ENCODE peak calls at places on chromosomes 3 and 15, in five cellular contexts. O is neuronal stem cell, C is mesenchymal stem cell, J is H1, R is trophoblast cell. Q is an unnamed sample.

GRCh38 chr15:96331942-96332853 is 1.7 kb downstream of the NR2F2 start:
- DNase-seq in O (peak; percentile 11), C (peak; percentile 64), J (no peak), R (peak; percentile 59), Q (peak; percentile 74)

GRCh38 chr3:58769065-58769464 is 102.5 kb upstream of the FAM3D start:
- DNase-seq in O (no peak), C (no peak), J (no peak), R (no peak), Q (no peak)

GRCh38 chr15:77044228-77045042 is 26.5 kb downstream of the TSPAN3 start:
- DNase-seq in O (no peak), C (no peak), J (no peak), R (no peak), Q (no peak)

GRCh38 chr3:175163686-175164085 is 304.6 kb downstream of the NAALADL2 start:
- DNase-seq in O (no peak), C (no peak), J (no peak), R (no peak), Q (no peak)

GRCh38 chr15:31482122-31482922 is 155.7 kb downstream of the KLF13 start:
- DNase-seq in O (no peak), C (no peak), J (no peak), R (no peak), Q (peak; percentile 29)

GRCh38 chr3:126100688-126101301 is 16.9 kb upstream of the SLC41A3 start:
- DNase-seq in O (no peak), C (peak; percentile 61), J (no peak), R (no peak), Q (no peak)

GRCh38 chr3:7897643-7898042 is 604.0 kb upstream of the LMCD1 start:
- DNase-seq in O (no peak), C (no peak), J (no peak), R (no peak), Q (no peak)

GRCh38 chr3:177932750-177933660 is 603.2 kb upstream of the KCNMB2 start:
- DNase-seq in O (no peak), C (no peak), J (no peak), R (peak; percentile 14), Q (no peak)

GRCh38 chr3:69236808-69237707 is 114.7 kb upstream of the LMOD3 start:
- DNase-seq in O (no peak), C (no peak), J (no peak), R (no peak), Q (no peak)

GRCh38 chr3:23356923-23357322 is 153.8 kb downstream of the UBE2E2 start:
- DNase-seq in O (no peak), C (no peak), J (no peak), R (no peak), Q (no peak)

GRCh38 chr3:139300416-139300815 is 43.4 kb upstream of the MRPS22 start:
- DNase-seq in O (no peak), C (no peak), J (no peak), R (no peak), Q (no peak)

GRCh38 chr3:28901029-28901428 is 379.8 kb upstream of the RBMS3 start:
- DNase-seq in O (no peak), C (peak; percentile 35), J (no peak), R (no peak), Q (no peak)

DNA sequence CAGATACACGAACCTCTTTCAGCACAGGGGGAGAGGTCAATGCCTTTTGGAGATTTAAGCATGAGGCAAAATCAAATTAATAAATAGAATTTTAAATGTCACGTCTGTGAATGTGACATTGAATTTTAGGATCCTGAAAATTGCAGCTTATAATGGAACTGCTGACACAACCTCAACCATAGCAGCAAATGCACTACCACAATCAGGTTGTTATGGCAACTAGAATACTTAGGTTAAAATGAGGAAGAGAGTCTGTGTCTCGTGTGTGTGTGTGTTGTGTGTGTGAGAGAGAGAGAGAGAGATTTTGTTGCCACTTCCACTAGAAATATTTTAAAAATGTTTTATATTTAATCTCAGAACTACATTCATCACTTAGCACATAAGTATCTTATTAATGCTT is 8.1 kb upstream of the CHRM5 start:
- DNase-seq in O (no peak), C (no peak), J (no peak), R (no peak), Q (no peak)
- H2BK12ac ChIP-seq in O (no peak overlapping the region), C (no peak overlapping the region), J (no peak overlapping the region), R (no peak overlapping the region), Q (no peak overlapping the region)

GRCh38 chr15:73777741-73778140 is 24.6 kb upstream of the INSYN1 start:
- DNase-seq in O (no peak), C (no peak), J (no peak), R (no peak), Q (no peak)
- H2BK12ac ChIP-seq in O (no peak overlapping the region), C (no peak overlapping the region), J (no peak overlapping the region), R (no peak overlapping the region), Q (no peak overlapping the region)

DNA sequence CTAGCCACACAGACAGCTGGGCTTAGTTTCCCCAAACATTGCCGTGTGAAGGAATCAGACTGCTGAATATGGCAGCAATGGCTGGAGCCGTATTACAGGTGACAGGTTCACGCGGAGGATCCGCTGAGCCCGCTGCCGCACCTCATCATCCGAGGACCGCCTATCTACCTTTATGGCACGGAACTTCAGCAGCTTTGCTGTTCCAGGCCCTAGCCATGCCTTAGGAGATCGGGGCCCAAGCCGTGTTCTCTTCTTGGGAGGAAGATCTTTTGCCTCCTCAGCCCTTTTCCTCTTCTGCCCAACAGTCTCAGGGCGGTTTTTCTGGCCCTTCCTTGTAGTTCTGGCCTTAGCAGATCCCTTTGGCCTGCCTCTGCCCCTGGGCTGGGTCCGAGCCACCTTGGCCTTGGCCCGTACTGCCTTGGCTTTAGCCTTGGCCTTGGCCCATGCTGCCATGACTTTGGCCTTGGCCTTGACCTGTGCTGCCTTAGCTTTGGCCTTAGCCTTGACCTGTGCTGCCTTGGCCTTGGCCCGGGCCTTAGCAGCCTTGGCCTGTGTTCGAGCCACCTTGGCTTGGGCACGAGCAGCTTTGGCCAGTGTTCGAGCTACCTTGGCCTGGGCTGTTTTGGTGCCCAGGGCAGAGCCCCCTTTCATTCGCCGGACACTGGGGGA is 3.2 kb downstream of the CCDC71 start:
- DNase-seq in O (no peak), C (no peak), J (no peak), R (no peak), Q (no peak)
- H2BK12ac ChIP-seq in O (no peak overlapping the region), C (no peak overlapping the region), J (no peak overlapping the region), R (no peak overlapping the region), Q (no peak overlapping the region)

DNA sequence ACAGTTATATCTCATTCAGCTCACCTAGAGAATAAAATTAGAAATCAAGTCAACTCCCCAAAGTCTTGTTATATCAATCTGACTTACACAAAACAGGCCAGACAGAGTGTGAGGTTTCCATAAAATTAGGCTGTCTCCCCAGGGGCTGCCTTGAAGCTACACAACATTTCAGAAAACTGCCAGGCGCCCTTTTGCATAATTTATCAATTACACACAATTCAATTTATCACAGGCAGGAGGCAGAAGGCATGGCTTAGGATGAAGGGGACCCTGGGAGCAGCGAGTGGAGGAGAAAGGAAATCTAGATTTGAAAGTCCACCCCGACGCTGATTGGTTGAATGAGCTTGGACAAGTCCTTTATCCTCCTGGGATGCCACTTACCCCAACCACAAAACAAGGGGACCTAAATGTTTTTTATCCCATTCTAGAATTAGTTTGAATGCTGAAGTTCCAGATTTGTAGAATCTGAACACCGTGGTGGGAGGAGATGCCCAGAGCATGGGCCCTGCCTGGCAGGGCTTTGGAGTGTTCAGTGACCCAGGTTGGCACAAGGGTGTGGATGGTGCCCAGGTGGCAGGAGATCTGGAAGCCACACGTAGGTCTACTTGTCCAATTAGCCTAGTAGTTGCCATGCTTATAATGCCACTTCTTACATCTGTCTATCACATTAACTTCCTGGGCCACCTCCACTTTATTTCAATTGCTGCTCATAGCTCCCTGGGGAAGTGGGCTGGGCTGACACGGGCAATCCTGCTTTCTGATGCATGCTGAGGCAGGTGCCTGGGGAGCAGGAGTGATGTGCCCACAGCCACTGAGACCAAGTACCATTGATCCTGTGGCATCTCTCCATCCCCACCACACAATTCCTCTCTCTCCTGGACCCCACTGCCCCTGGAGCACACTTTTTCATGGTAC is 119.8 kb upstream of the TLE3 start:
- DNase-seq in O (no peak), C (no peak), J (no peak), R (no peak), Q (no peak)
- H2BK12ac ChIP-seq in O (no peak overlapping the region), C (no peak overlapping the region), J (no peak overlapping the region), R (no peak overlapping the region), Q (no peak overlapping the region)

GRCh38 chr3:135851201-135852061 is 114.1 kb upstream of the PPP2R3A start:
- DNase-seq in O (no peak), C (no peak), J (no peak), R (no peak), Q (no peak)
- H2BK12ac ChIP-seq in O (no peak overlapping the region), C (no peak overlapping the region), J (no peak overlapping the region), R (no peak overlapping the region), Q (no peak overlapping the region)

GRCh38 chr3:79847928-79848327 is 80.1 kb upstream of the ROBO1 start:
- DNase-seq in O (no peak), C (no peak), J (no peak), R (no peak), Q (no peak)
- H2BK12ac ChIP-seq in O (no peak overlapping the region), C (no peak overlapping the region), J (no peak overlapping the region), R (no peak overlapping the region), Q (no peak overlapping the region)

GRCh38 chr15:71385469-71385868 is 270.2 kb downstream of the THSD4 start:
- DNase-seq in O (no peak), C (no peak), J (no peak), R (no peak), Q (no peak)
- H2BK12ac ChIP-seq in O (no peak overlapping the region), C (no peak overlapping the region), J (peak overlapping the region; percentile 93), R (no peak overlapping the region), Q (no peak overlapping the region)

GRCh38 chr15:44779761-44780160 is 43.4 kb downstream of the TRIM69 start:
- DNase-seq in O (no peak), C (no peak), J (no peak), R (no peak), Q (no peak)
- H2BK12ac ChIP-seq in O (no peak overlapping the region), C (no peak overlapping the region), J (no peak overlapping the region), R (no peak overlapping the region), Q (no peak overlapping the region)

GRCh38 chr15:35466476-35466875 is 79.5 kb downstream of the DPH6 start:
- DNase-seq in O (no peak), C (no peak), J (no peak), R (no peak), Q (no peak)
- H2BK12ac ChIP-seq in O (no peak overlapping the region), C (no peak overlapping the region), J (no peak overlapping the region), R (no peak overlapping the region), Q (no peak overlapping the region)

GRCh38 chr3:127544151-127544805 is 46.3 kb downstream of the TPRA1 start:
- DNase-seq in O (peak; percentile 74), C (peak; percentile 71), J (no peak), R (peak; percentile 67), Q (peak; percentile 88)
- H2BK12ac ChIP-seq in O (no peak overlapping the region), C (no peak overlapping the region), J (peak overlapping the region; percentile 35), R (no peak overlapping the region), Q (no peak overlapping the region)

Q was measured in H9.